ENCODE peak calls at places on chromosomes 2 and 18, in ten cellular contexts. O, K, H, L, X, Q, Z, I, M and T are unnamed samples.

GRCh38 chr2:118893100-118893499 is 45.7 kb upstream of the EN1 start:
- DNase-seq in O (no peak), K (no peak), H (no peak), L (no peak), X (no peak), Q (no peak), Z (no peak), I (no peak), M (no peak), T (no peak)

GRCh38 chr2:10407841-10408648 is 40.1 kb downstream of the ODC1 start:
- DNase-seq in O (no peak), K (peak; percentile 63), H (peak; percentile 93), L (peak; percentile 87), X (peak; percentile 68), Q (peak; percentile 99), Z (peak; percentile 80), I (peak; percentile 53), M (peak; percentile 92), T (peak; percentile 89)

GRCh38 chr2:33598472-33599174 is 476 bp downstream of the FAM98A start:
- DNase-seq in O (peak; percentile 23), K (peak; percentile 34), H (peak; percentile 50), L (peak; percentile 33), X (peak; percentile 41), Q (peak; percentile 54), Z (peak; percentile 56), I (no peak), M (peak; percentile 49), T (peak; percentile 62)

GRCh38 chr2:224151680-224152310 is 112.7 kb upstream of the SERPINE2 start:
- DNase-seq in O (no peak), K (no peak), H (no peak), L (no peak), X (no peak), Q (no peak), Z (no peak), I (no peak), M (no peak), T (no peak)

GRCh38 chr2:75047907-75048625 is 89.6 kb downstream of the POLE4 start:
- DNase-seq in O (no peak), K (peak; percentile 62), H (peak; percentile 20), L (no peak), X (peak; percentile 68), Q (peak; percentile 74), Z (no peak), I (no peak), M (no peak), T (no peak)

GRCh38 chr2:239896075-239896474 is 129.1 kb downstream of the NDUFA10 start:
- DNase-seq in O (no peak), K (no peak), H (no peak), L (no peak), X (no peak), Q (no peak), Z (no peak), I (no peak), M (peak; percentile 32), T (no peak)

GRCh38 chr18:7071600-7071999 is 46.0 kb downstream of the LAMA1 start:
- DNase-seq in O (no peak), K (no peak), H (no peak), L (no peak), X (no peak), Q (no peak), Z (no peak), I (no peak), M (no peak), T (no peak)

GRCh38 chr18:13638684-13639083 is 87.7 kb downstream of the FAM210A start:
- DNase-seq in O (no peak), K (no peak), H (no peak), L (no peak), X (no peak), Q (no peak), Z (no peak), I (no peak), M (no peak), T (no peak)

GRCh38 chr2:224260605-224261004 is 141.3 kb downstream of the FAM124B start:
- DNase-seq in O (no peak), K (no peak), H (no peak), L (no peak), X (no peak), Q (no peak), Z (no peak), I (no peak), M (no peak), T (no peak)

GRCh38 chr2:121562269-121563176 is 31.8 kb downstream of the RNU4ATAC start:
- DNase-seq in O (no peak), K (no peak), H (no peak), L (no peak), X (no peak), Q (no peak), Z (no peak), I (no peak), M (no peak), T (no peak)

DNA sequence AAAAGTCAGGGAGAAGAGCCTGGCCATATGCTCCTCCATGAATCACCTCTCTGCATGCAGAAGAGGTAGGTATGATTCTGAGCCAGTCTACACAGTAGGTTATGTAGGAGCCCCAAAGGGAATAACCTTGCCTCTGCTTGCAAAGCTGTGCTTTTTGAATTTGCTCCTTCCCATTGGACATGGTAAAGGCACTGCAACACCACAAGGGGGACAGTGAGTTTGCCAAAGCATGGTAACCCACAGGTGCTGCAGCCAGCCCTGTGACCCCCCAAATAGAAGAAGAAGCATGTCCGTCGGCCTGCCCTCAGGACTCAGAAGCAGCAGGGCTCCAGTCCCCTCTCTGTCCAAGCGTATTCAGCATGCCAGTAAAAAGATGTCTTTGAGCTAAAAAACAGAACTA is 51.0 kb upstream of the BCL2L11 start:
- DNase-seq in O (no peak), K (no peak), H (no peak), L (no peak), X (no peak), Q (peak; percentile 12), Z (no peak), I (no peak), M (no peak), T (no peak)
- TF ChIP-seq CTCF in O (peak; percentile 23), K (peak; percentile 39), H (no peak), L (no peak), X (no peak), Q (no peak), Z (no peak), I (no peak), M (no peak), T (no peak)

GRCh38 chr18:68665623-68666022 is 49.3 kb downstream of the TMX3 start:
- DNase-seq in O (no peak), K (no peak), H (no peak), L (no peak), X (no peak), Q (no peak), Z (no peak), I (no peak), M (no peak), T (no peak)

GRCh38 chr18:68662779-68663178 is 52.1 kb downstream of the TMX3 start:
- DNase-seq in O (no peak), K (peak; percentile 45), H (no peak), L (no peak), X (peak; percentile 41), Q (peak; percentile 17), Z (no peak), I (no peak), M (no peak), T (no peak)

GRCh38 chr18:68666316-68666715 is 48.6 kb downstream of the TMX3 start:
- DNase-seq in O (no peak), K (no peak), H (no peak), L (no peak), X (no peak), Q (no peak), Z (no peak), I (no peak), M (no peak), T (no peak)

GRCh38 chr18:68660355-68661183 is 54.3 kb downstream of the TMX3 start:
- DNase-seq in O (no peak), K (peak; percentile 43), H (no peak), L (no peak), X (peak; percentile 60), Q (peak; percentile 61), Z (no peak), I (peak; percentile 22), M (no peak), T (no peak)
- TF ChIP-seq CTCF in O (peak; percentile 61), K (peak; percentile 89), H (peak; percentile 49), L (no peak), X (peak; percentile 29), Q (peak; percentile 48), Z (peak; percentile 7), I (peak; percentile 50), M (peak; percentile 55), T (peak; percentile 35)

DNA sequence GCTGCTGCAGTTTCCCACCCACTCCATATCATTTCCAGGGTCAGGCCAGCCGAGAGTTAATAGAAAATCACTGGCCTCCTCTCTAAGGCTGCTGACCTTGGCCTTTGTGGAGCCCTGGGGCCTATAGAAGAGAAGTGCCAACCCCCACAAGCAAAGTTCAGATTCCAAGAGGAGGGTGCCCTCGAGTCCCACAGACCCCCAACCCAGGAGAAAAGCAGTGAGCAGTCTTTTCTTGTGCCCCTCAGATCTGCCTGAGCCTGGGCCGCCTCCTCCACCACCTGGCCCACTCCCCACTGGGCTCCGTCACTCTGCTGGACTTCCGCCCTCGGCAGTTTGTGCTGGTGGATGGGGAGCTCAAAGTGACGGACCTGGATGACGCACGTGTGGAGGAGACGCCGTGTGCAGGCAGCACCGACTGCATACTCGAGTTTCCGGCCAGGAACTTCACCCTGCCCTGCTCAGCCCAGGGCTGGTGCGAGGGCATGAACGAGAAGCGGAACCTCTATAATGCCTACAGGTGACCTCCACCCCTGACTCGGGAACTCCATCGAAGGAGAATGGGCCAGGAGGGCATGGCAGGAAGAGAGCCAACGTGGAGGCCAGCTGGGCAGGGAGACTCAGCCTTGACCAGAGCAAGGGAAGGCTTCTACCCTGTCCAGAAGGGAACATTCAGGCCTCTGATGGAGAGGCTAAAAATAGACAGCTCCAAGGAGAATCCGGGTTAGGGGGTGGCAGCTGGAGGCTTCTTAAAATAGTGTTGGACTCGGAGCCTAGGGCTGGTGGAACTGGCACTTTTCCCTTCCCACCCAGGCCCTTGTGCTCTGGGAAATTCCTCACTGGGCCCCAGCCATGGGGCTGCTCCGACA is 6.2 kb downstream of the PKDCC start:
- DNase-seq in O (no peak), K (no peak), H (peak; percentile 60), L (no peak), X (no peak), Q (no peak), Z (peak; percentile 71), I (no peak), M (no peak), T (peak; percentile 83)
- TF ChIP-seq CTCF in O (no peak), K (no peak), H (no peak), L (no peak), X (no peak), Q (no peak), Z (no peak), I (no peak), M (no peak), T (no peak)

DNA sequence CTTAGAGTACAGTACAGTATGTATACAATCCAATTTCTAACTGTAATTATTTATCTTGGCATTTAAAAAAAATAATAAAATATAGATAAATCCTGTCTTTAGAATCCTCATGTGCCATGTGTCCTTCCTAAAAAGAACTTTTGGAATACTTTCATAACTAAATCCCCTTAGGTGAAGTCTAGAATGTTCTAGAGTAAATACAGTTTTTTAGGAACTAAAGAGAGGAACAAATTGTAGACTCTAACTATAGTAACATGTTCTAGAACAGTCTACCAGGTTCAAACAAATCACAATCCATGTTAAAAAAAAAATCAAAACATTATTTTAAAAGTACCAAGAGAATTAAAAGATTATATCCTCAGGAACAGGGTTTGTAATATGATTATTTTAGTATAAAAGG is 80.6 kb upstream of the CCDC141 start:
- DNase-seq in O (no peak), K (no peak), H (no peak), L (no peak), X (no peak), Q (no peak), Z (no peak), I (no peak), M (no peak), T (no peak)
- TF ChIP-seq CTCF in O (no peak), K (no peak), H (no peak), L (no peak), X (no peak), Q (no peak), Z (no peak), I (no peak), M (no peak), T (no peak)